ENCODE peak calls at places on chromosome 10, in nine cellular contexts. V, Q, G, J, N, F, X, Y and M are unnamed samples.

GRCh38 chr10:89555688-89556445 is 20.5 kb upstream of the SLC16A12 start:
- DNase-seq in V (no peak), Q (no peak), G (no peak), J (no peak), N (no peak), F (no peak), X (no peak), Y (peak), M (no peak)

GRCh38 chr10:4514445-4515108 is 311.4 kb upstream of the AKR1E2 start:
- DNase-seq in V (no peak), Q (no peak), G (no peak), J (peak), N (no peak), F (peak), X (no peak), Y (no peak), M (peak)

GRCh38 chr10:79088176-79088575 is 19.4 kb downstream of the ZMIZ1 start:
- DNase-seq in V (no peak), Q (no peak), G (no peak), J (no peak), N (no peak), F (no peak), X (no peak), Y (no peak), M (no peak)

GRCh38 chr10:104557966-104558365 is 83.1 kb upstream of the SORCS3 start:
- DNase-seq in V (no peak), Q (no peak), G (no peak), J (no peak), N (no peak), F (no peak), X (no peak), Y (no peak), M (no peak)

GRCh38 chr10:120077707-120078492 is 185.4 kb downstream of the SEC23IP start:
- DNase-seq in V (no peak), Q (no peak), G (no peak), J (no peak), N (no peak), F (no peak), X (no peak), Y (no peak), M (no peak)

GRCh38 chr10:58644311-58644710 is 131.6 kb downstream of the BICC1 start:
- DNase-seq in V (no peak), Q (no peak), G (no peak), J (no peak), N (no peak), F (no peak), X (no peak), Y (no peak), M (no peak)

GRCh38 chr10:87921934-87922688 is 58.7 kb downstream of the PTEN start:
- DNase-seq in V (no peak), Q (no peak), G (no peak), J (no peak), N (no peak), F (no peak), X (no peak), Y (no peak), M (no peak)

GRCh38 chr10:48446785-48447184 is 140.3 kb downstream of the MAPK8 start:
- DNase-seq in V (no peak), Q (no peak), G (no peak), J (no peak), N (no peak), F (no peak), X (no peak), Y (no peak), M (no peak)

GRCh38 chr10:18501198-18501597 is 150.2 kb downstream of the NSUN6 start:
- DNase-seq in V (peak), Q (peak), G (no peak), J (no peak), N (no peak), F (no peak), X (peak), Y (peak), M (peak)

GRCh38 chr10:30816812-30817193 is 187.2 kb upstream of the LYZL2 start:
- DNase-seq in V (no peak), Q (no peak), G (no peak), J (no peak), N (no peak), F (no peak), X (no peak), Y (no peak), M (no peak)

GRCh38 chr10:60623627-60624026 is 154.7 kb upstream of the CDK1 start:
- DNase-seq in V (no peak), Q (no peak), G (no peak), J (no peak), N (no peak), F (no peak), X (no peak), Y (no peak), M (no peak)

GRCh38 chr10:110852255-110852896 is 19.4 kb upstream of the PDCD4 start:
- DNase-seq in V (peak), Q (no peak), G (no peak), J (no peak), N (peak), F (peak), X (peak), Y (no peak), M (no peak)

GRCh38 chr10:12663863-12664262 is 314.5 kb downstream of the CAMK1D start:
- DNase-seq in V (no peak), Q (no peak), G (no peak), J (no peak), N (no peak), F (no peak), X (no peak), Y (peak), M (no peak)

GRCh38 chr10:122341141-122341810 is 33.2 kb upstream of the PLEKHA1 start:
- DNase-seq in V (no peak), Q (no peak), G (no peak), J (no peak), N (no peak), F (peak), X (no peak), Y (no peak), M (no peak)

GRCh38 chr10:97267671-97268070 is 24.8 kb downstream of the ARHGAP19 start:
- DNase-seq in V (no peak), Q (no peak), G (no peak), J (no peak), N (no peak), F (no peak), X (no peak), Y (no peak), M (no peak)

GRCh38 chr10:28592953-28593352 is 60.0 kb downstream of the WAC start:
- DNase-seq in V (no peak), Q (no peak), G (no peak), J (no peak), N (no peak), F (no peak), X (peak), Y (peak), M (no peak)

GRCh38 chr10:91190388-91190870 is 30.0 kb upstream of the PCGF5 start:
- DNase-seq in V (no peak), Q (no peak), G (no peak), J (no peak), N (no peak), F (no peak), X (peak), Y (peak), M (no peak)

GRCh38 chr10:110221721-110222261 is 14.4 kb downstream of the MXI1 start:
- DNase-seq in V (peak), Q (peak), G (peak), J (peak), N (peak), F (peak), X (peak), Y (peak), M (no peak)

GRCh38 chr10:56142092-56142728 is 218.8 kb downstream of the ZWINT start:
- DNase-seq in V (peak), Q (no peak), G (no peak), J (no peak), N (no peak), F (no peak), X (no peak), Y (no peak), M (no peak)

GRCh38 chr10:48518412-48518811 is 86.5 kb downstream of the ARHGAP22 start:
- DNase-seq in V (no peak), Q (no peak), G (no peak), J (no peak), N (no peak), F (no peak), X (no peak), Y (no peak), M (no peak)

GRCh38 chr10:132554991-132555647 is 17.5 kb downstream of the INPP5A start:
- DNase-seq in V (no peak), Q (no peak), G (no peak), J (no peak), N (no peak), F (peak), X (no peak), Y (no peak), M (no peak)